ENCODE peak calls at places on chromosomes 16 and 17, in seven cellular contexts. One of them, this sample, is unnamed.

GRCh38 chr16:46972971-46973456 is 460 bp downstream of the DNAJA2 start:
- DNase-seq in body of pancreas: peak; percentile 50
- DNase-seq in HepG2: peak; percentile 36
- DNase-seq in RWPE1: no peak
- DNase-seq in uterus: peak; percentile 29
- DNase-seq in A549: no peak
- DNase-seq in fibroblast of lung: peak; percentile 25
- DNase-seq in this sample: no peak

GRCh38 chr16:88539652-88540345 is 30.4 kb upstream of the ZC3H18 start:
- DNase-seq in body of pancreas: no peak
- DNase-seq in HepG2: no peak
- DNase-seq in RWPE1: no peak
- DNase-seq in uterus: no peak
- DNase-seq in A549: no peak
- DNase-seq in fibroblast of lung: no peak
- DNase-seq in this sample: no peak

GRCh38 chr17:27259356-27259755 is 34.6 kb upstream of the WSB1 start:
- DNase-seq in body of pancreas: no peak
- DNase-seq in HepG2: no peak
- DNase-seq in RWPE1: no peak
- DNase-seq in uterus: no peak
- DNase-seq in A549: no peak
- DNase-seq in fibroblast of lung: peak; percentile 47
- DNase-seq in this sample: no peak

GRCh38 chr16:50263060-50263909 is 3.1 kb upstream of the ADCY7 start:
- DNase-seq in body of pancreas: no peak
- DNase-seq in HepG2: no peak
- DNase-seq in RWPE1: no peak
- DNase-seq in uterus: no peak
- DNase-seq in A549: no peak
- DNase-seq in fibroblast of lung: no peak
- DNase-seq in this sample: no peak

GRCh38 chr17:21167303-21167702 is 40.5 kb downstream of the DHRS7B start:
- DNase-seq in body of pancreas: no peak
- DNase-seq in HepG2: no peak
- DNase-seq in RWPE1: no peak
- DNase-seq in uterus: no peak
- DNase-seq in A549: no peak
- DNase-seq in fibroblast of lung: no peak
- DNase-seq in this sample: no peak

GRCh38 chr17:39461113-39461910 is at the start of gene CDK12:
- DNase-seq in body of pancreas: peak; percentile 97
- DNase-seq in HepG2: peak; percentile 100
- DNase-seq in RWPE1: peak; percentile 99
- DNase-seq in uterus: peak; percentile 97
- DNase-seq in A549: peak; percentile 100
- DNase-seq in fibroblast of lung: peak; percentile 98
- DNase-seq in this sample: peak; percentile 99

GRCh38 chr17:14044702-14045101 is 24.6 kb upstream of the COX10 start:
- DNase-seq in body of pancreas: no peak
- DNase-seq in HepG2: no peak
- DNase-seq in RWPE1: no peak
- DNase-seq in uterus: no peak
- DNase-seq in A549: no peak
- DNase-seq in fibroblast of lung: no peak
- DNase-seq in this sample: peak; percentile 29

GRCh38 chr16:85626191-85626951 is 13.2 kb downstream of the GSE1 start:
- DNase-seq in body of pancreas: no peak
- DNase-seq in HepG2: no peak
- DNase-seq in RWPE1: no peak
- DNase-seq in uterus: no peak
- DNase-seq in A549: no peak
- DNase-seq in fibroblast of lung: no peak
- DNase-seq in this sample: no peak

GRCh38 chr16:89242795-89243200 is 25.3 kb downstream of the ZNF778 start:
- DNase-seq in body of pancreas: no peak
- DNase-seq in HepG2: no peak
- DNase-seq in RWPE1: no peak
- DNase-seq in uterus: no peak
- DNase-seq in A549: no peak
- DNase-seq in fibroblast of lung: no peak
- DNase-seq in this sample: no peak

GRCh38 chr16:56226187-56226586 is 34.9 kb downstream of the GNAO1 start:
- DNase-seq in body of pancreas: no peak
- DNase-seq in HepG2: no peak
- DNase-seq in RWPE1: no peak
- DNase-seq in uterus: no peak
- DNase-seq in A549: no peak
- DNase-seq in fibroblast of lung: no peak
- DNase-seq in this sample: no peak

GRCh38 chr16:81752225-81752875 is 26.7 kb upstream of the PLCG2 start:
- DNase-seq in body of pancreas: no peak
- DNase-seq in HepG2: no peak
- DNase-seq in RWPE1: no peak
- DNase-seq in uterus: no peak
- DNase-seq in A549: no peak
- DNase-seq in fibroblast of lung: peak; percentile 31
- DNase-seq in this sample: no peak

GRCh38 chr16:84638195-84638806 is 10.0 kb upstream of the KLHL36 start:
- DNase-seq in body of pancreas: no peak
- DNase-seq in HepG2: no peak
- DNase-seq in RWPE1: no peak
- DNase-seq in uterus: no peak
- DNase-seq in A549: no peak
- DNase-seq in fibroblast of lung: no peak
- DNase-seq in this sample: no peak

GRCh38 chr17:2253768-2254406 is 49.7 kb downstream of the SMG6 start:
- DNase-seq in body of pancreas: no peak
- DNase-seq in HepG2: no peak
- DNase-seq in RWPE1: no peak
- DNase-seq in uterus: no peak
- DNase-seq in A549: no peak
- DNase-seq in fibroblast of lung: no peak
- DNase-seq in this sample: no peak

GRCh38 chr16:67349172-67349571 is 22.6 kb downstream of the LRRC36 start:
- DNase-seq in body of pancreas: no peak
- DNase-seq in HepG2: peak; percentile 53
- DNase-seq in RWPE1: peak; percentile 25
- DNase-seq in uterus: no peak
- DNase-seq in A549: no peak
- DNase-seq in fibroblast of lung: peak; percentile 28
- DNase-seq in this sample: peak; percentile 59
- TF ChIP-seq CTCF in body of pancreas: no peak
- TF ChIP-seq CTCF in HepG2: peak; percentile 45
- TF ChIP-seq CTCF in RWPE1: peak; percentile 45
- TF ChIP-seq CTCF in uterus: peak; percentile 18
- TF ChIP-seq CTCF in A549: peak; percentile 54
- TF ChIP-seq CTCF in fibroblast of lung: peak; percentile 50
- TF ChIP-seq CTCF in this sample: peak; percentile 49

GRCh38 chr16:4661661-4662060 is 31.7 kb upstream of the NUDT16L1 start:
- DNase-seq in body of pancreas: no peak
- DNase-seq in HepG2: no peak
- DNase-seq in RWPE1: no peak
- DNase-seq in uterus: no peak
- DNase-seq in A549: no peak
- DNase-seq in fibroblast of lung: peak; percentile 51
- DNase-seq in this sample: no peak
- H3K27ac ChIP-seq in body of pancreas: no peak overlapping the region
- H3K27ac ChIP-seq in HepG2: peak overlapping the region; percentile 68
- H3K27ac ChIP-seq in RWPE1: peak overlapping the region; percentile 81
- H3K27ac ChIP-seq in uterus: no peak overlapping the region
- H3K27ac ChIP-seq in A549: no peak overlapping the region
- H3K27ac ChIP-seq in fibroblast of lung: no peak overlapping the region
- H3K27ac ChIP-seq in this sample: no peak overlapping the region

GRCh38 chr17:81128338-81128737 is 37.0 kb upstream of the PVALEF start:
- DNase-seq in body of pancreas: no peak
- DNase-seq in HepG2: no peak
- DNase-seq in RWPE1: no peak
- DNase-seq in uterus: no peak
- DNase-seq in A549: no peak
- DNase-seq in fibroblast of lung: no peak
- DNase-seq in this sample: no peak

GRCh38 chr17:81129711-81130367 is 35.5 kb upstream of the PVALEF start:
- DNase-seq in body of pancreas: no peak
- DNase-seq in HepG2: no peak
- DNase-seq in RWPE1: no peak
- DNase-seq in uterus: no peak
- DNase-seq in A549: no peak
- DNase-seq in fibroblast of lung: no peak
- DNase-seq in this sample: no peak

GRCh38 chr17:81130385-81131288 is 34.7 kb upstream of the PVALEF start:
- DNase-seq in body of pancreas: no peak
- DNase-seq in HepG2: peak; percentile 69
- DNase-seq in RWPE1: no peak
- DNase-seq in uterus: no peak
- DNase-seq in A549: no peak
- DNase-seq in fibroblast of lung: no peak
- DNase-seq in this sample: no peak

GRCh38 chr17:81128774-81129173 is 36.5 kb upstream of the PVALEF start:
- DNase-seq in body of pancreas: no peak
- DNase-seq in HepG2: no peak
- DNase-seq in RWPE1: no peak
- DNase-seq in uterus: no peak
- DNase-seq in A549: no peak
- DNase-seq in fibroblast of lung: no peak
- DNase-seq in this sample: no peak

GRCh38 chr17:81129289-81129688 is 36.0 kb upstream of the PVALEF start:
- DNase-seq in body of pancreas: no peak
- DNase-seq in HepG2: no peak
- DNase-seq in RWPE1: no peak
- DNase-seq in uterus: no peak
- DNase-seq in A549: no peak
- DNase-seq in fibroblast of lung: no peak
- DNase-seq in this sample: no peak
- TF ChIP-seq CTCF in body of pancreas: no peak
- TF ChIP-seq CTCF in HepG2: peak; percentile 64
- TF ChIP-seq CTCF in RWPE1: no peak
- TF ChIP-seq CTCF in uterus: no peak
- TF ChIP-seq CTCF in A549: peak; percentile 19
- TF ChIP-seq CTCF in fibroblast of lung: no peak
- TF ChIP-seq CTCF in this sample: no peak

DNA sequence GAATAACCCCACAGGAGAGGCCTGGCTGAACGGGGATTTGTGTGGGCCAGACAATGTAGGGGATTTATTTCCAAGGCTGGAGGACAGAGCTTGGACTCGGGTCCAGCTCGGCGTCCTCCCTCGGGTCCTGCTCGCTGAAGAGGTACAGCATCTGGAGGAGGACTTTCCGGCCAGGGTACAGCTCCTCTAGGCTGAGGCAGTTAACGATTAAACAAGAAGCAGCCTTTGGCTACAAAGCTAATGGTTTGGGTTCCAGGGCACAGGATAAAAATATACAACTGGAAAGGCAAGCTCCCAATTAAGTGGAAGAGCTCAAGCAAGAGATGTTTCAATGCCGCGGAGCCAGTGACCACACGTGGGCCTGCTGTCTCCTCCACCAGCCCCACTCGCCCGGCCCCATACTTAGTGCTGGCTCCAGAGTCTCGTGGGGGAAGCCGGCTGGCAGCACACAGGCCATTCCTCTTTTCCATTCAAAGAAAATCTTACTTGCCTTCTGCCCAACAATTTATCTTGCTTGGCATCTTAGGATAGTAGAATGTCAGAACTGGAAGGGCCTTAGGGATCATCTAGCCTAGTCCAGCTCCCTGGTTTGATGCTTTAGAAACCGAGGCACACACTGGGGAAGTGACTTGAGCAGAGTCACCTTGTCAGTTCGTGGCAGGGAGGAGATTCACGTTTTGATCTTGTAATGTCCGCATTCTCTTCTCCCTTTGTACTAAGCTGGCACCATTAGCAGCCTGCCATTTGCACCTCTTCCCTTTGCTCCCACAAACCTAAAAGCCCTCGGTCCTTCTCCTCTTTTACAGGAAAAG is 85.9 kb upstream of the TBX2 start:
- DNase-seq in body of pancreas: no peak
- DNase-seq in HepG2: no peak
- DNase-seq in RWPE1: no peak
- DNase-seq in uterus: peak; percentile 41
- DNase-seq in A549: no peak
- DNase-seq in fibroblast of lung: no peak
- DNase-seq in this sample: no peak
- H3K27ac ChIP-seq in body of pancreas: no peak overlapping the region
- H3K27ac ChIP-seq in HepG2: peak overlapping the region; percentile 26
- H3K27ac ChIP-seq in RWPE1: peak overlapping the region; percentile 74
- H3K27ac ChIP-seq in uterus: peak overlapping the region; percentile 75
- H3K27ac ChIP-seq in A549: peak overlapping the region; percentile 32
- H3K27ac ChIP-seq in fibroblast of lung: peak overlapping the region; percentile 77
- H3K27ac ChIP-seq in this sample: no peak overlapping the region

GRCh38 chr16:5010576-5011329 is 23.0 kb downstream of the NAGPA start:
- DNase-seq in body of pancreas: no peak
- DNase-seq in HepG2: peak; percentile 44
- DNase-seq in RWPE1: no peak
- DNase-seq in uterus: no peak
- DNase-seq in A549: no peak
- DNase-seq in fibroblast of lung: no peak
- DNase-seq in this sample: no peak
- TF ChIP-seq CTCF in body of pancreas: no peak
- TF ChIP-seq CTCF in HepG2: peak; percentile 85
- TF ChIP-seq CTCF in RWPE1: no peak
- TF ChIP-seq CTCF in uterus: no peak
- TF ChIP-seq CTCF in A549: no peak
- TF ChIP-seq CTCF in fibroblast of lung: no peak
- TF ChIP-seq CTCF in this sample: no peak

GRCh38 chr17:28968914-28969295 is 17.6 kb upstream of the PHF12 start:
- DNase-seq in body of pancreas: no peak
- DNase-seq in HepG2: peak; percentile 32
- DNase-seq in RWPE1: no peak
- DNase-seq in uterus: no peak
- DNase-seq in A549: no peak
- DNase-seq in fibroblast of lung: no peak
- DNase-seq in this sample: no peak
- H3K27ac ChIP-seq in body of pancreas: no peak overlapping the region
- H3K27ac ChIP-seq in HepG2: no peak overlapping the region
- H3K27ac ChIP-seq in RWPE1: no peak overlapping the region
- H3K27ac ChIP-seq in uterus: no peak overlapping the region
- H3K27ac ChIP-seq in A549: no peak overlapping the region
- H3K27ac ChIP-seq in fibroblast of lung: no peak overlapping the region
- H3K27ac ChIP-seq in this sample: no peak overlapping the region

DNA sequence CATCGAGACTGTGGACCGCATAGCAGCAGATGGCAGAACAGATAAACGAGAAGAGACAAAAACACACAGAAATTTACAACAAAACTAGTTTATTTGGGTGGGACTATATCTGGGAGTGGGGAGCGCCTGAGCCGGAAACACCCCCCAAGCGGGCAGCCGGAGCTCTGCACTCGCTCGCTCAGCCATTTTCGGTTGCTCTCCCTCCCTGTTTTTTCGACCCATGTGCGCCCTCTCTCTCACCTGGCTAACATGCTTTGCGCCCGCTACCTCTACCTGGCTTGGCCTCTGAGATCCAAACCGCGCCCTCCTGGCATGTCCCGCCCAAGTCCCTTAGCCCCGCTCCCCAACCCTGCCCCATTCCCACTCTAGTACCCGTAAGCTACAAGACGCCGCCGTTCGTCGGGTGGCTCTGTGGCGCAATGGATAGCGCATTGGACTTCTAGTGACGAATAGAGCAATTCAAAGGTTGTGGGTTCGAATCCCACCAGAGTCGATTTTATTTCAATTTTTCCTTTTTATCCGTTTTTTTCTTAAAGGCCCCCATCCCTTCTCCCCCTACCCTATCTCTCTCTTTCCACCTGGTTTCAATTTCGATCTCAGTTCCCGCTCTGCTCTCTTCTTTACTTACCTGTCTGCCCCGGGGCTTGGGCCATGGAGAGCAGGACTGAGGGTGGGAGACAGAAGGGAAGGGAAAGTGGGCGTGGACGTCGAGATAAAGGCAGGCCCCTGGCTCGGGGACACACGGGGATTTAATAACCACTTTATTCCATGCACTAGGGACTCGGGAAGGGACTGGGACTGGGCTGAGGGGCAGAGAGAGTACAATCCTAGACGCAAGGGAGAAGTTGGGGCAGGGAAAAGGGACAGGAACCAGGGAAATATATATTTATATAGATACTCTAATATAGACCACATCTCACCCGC is 2.5 kb upstream of the ALOXE3 start:
- DNase-seq in body of pancreas: peak; percentile 70
- DNase-seq in HepG2: no peak
- DNase-seq in RWPE1: peak; percentile 83
- DNase-seq in uterus: peak; percentile 59
- DNase-seq in A549: peak; percentile 78
- DNase-seq in fibroblast of lung: no peak
- DNase-seq in this sample: peak; percentile 72
- TF ChIP-seq CTCF in body of pancreas: peak; percentile 30
- TF ChIP-seq CTCF in HepG2: peak; percentile 11
- TF ChIP-seq CTCF in RWPE1: peak; percentile 27
- TF ChIP-seq CTCF in uterus: peak; percentile 43
- TF ChIP-seq CTCF in A549: no peak
- TF ChIP-seq CTCF in fibroblast of lung: peak; percentile 39
- TF ChIP-seq CTCF in this sample: peak; percentile 48